ENCODE peak calls at places on chromosomes 12 and 14, in seven cellular contexts. S is cardiac fibroblast, H is GM12865, D is PC-3, K is psoas muscle, X is MG63, Z is tibial artery. G is an unnamed sample.

GRCh38 chr12:124743479-124744272 is 120.0 kb downstream of the SCARB1 start:
- DNase-seq in S (no peak), H (no peak), D (no peak), K (no peak), X (no peak), Z (no peak), G (no peak)

GRCh38 chr14:82122678-82123077 is 589.0 kb upstream of the SEL1L start:
- DNase-seq in S (no peak), H (no peak), D (no peak), K (no peak), X (no peak), Z (no peak), G (no peak)

GRCh38 chr12:93080452-93080851 is 151.4 kb upstream of the EEA1 start:
- DNase-seq in S (no peak), H (no peak), D (no peak), K (no peak), X (no peak), Z (no peak), G (no peak)

GRCh38 chr12:105330938-105331804 is 680 bp downstream of the C12orf75 start:
- DNase-seq in S (no peak), H (peak; percentile 35), D (peak; percentile 19), K (peak; percentile 46), X (peak; percentile 23), Z (no peak), G (no peak)

GRCh38 chr12:122020795-122021192 is 890 bp upstream of the BCL7A start:
- DNase-seq in S (no peak), H (no peak), D (no peak), K (no peak), X (no peak), Z (no peak), G (no peak)

GRCh38 chr12:109782322-109782695 is 50.9 kb downstream of the TRPV4 start:
- DNase-seq in S (no peak), H (no peak), D (no peak), K (no peak), X (no peak), Z (no peak), G (no peak)

GRCh38 chr14:47674546-47675238 is 713 bp downstream of the MDGA2 start:
- DNase-seq in S (peak; percentile 1), H (no peak), D (no peak), K (no peak), X (no peak), Z (no peak), G (no peak)

GRCh38 chr12:51448618-51449256 is 24.1 kb downstream of the SLC4A8 start:
- DNase-seq in S (no peak), H (no peak), D (no peak), K (no peak), X (no peak), Z (no peak), G (no peak)

GRCh38 chr12:23640754-23641153 is 308.7 kb downstream of the SOX5 start:
- DNase-seq in S (no peak), H (no peak), D (no peak), K (no peak), X (no peak), Z (no peak), G (no peak)

GRCh38 chr14:55102141-55102547 is 26.9 kb upstream of the LGALS3 start:
- DNase-seq in S (peak; percentile 98), H (peak; percentile 96), D (peak; percentile 100), K (peak; percentile 78), X (peak; percentile 97), Z (peak; percentile 90), G (peak; percentile 100)

GRCh38 chr14:50357753-50358380 is 38.8 kb downstream of the CDKL1 start:
- DNase-seq in S (no peak), H (no peak), D (no peak), K (no peak), X (no peak), Z (no peak), G (no peak)

GRCh38 chr12:47417960-47418359 is 287.9 kb downstream of the RPAP3 start:
- DNase-seq in S (no peak), H (no peak), D (no peak), K (no peak), X (no peak), Z (no peak), G (no peak)

GRCh38 chr12:32533971-32534590 is 134.7 kb downstream of the FGD4 start:
- DNase-seq in S (peak; percentile 99), H (peak; percentile 38), D (peak; percentile 43), K (peak; percentile 60), X (peak; percentile 95), Z (peak; percentile 79), G (peak; percentile 78)

GRCh38 chr12:122145505-122146330 is 28.3 kb downstream of the IL31 start:
- DNase-seq in S (no peak), H (no peak), D (no peak), K (no peak), X (no peak), Z (no peak), G (no peak)

GRCh38 chr12:124184456-124184855 is 110.4 kb upstream of the RFLNA start:
- DNase-seq in S (no peak), H (peak; percentile 4), D (no peak), K (no peak), X (no peak), Z (no peak), G (no peak)

GRCh38 chr12:53940448-53941014 is 1.9 kb downstream of the HOXC13 start:
- DNase-seq in S (no peak), H (no peak), D (peak; percentile 17), K (no peak), X (no peak), Z (no peak), G (no peak)

GRCh38 chr14:73293782-73294781 is 56.8 kb downstream of the PAPLN start:
- DNase-seq in S (peak; percentile 61), H (no peak), D (peak; percentile 72), K (no peak), X (no peak), Z (no peak), G (no peak)

GRCh38 chr14:89921346-89921745 is 33.2 kb downstream of the EFCAB11 start:
- DNase-seq in S (peak; percentile 45), H (no peak), D (peak; percentile 31), K (no peak), X (no peak), Z (no peak), G (no peak)

GRCh38 chr14:105855893-105856675 is 329.7 kb downstream of the TMEM121 start:
- DNase-seq in S (no peak), H (no peak), D (no peak), K (no peak), X (no peak), Z (no peak), G (no peak)

GRCh38 chr12:88665051-88665450 is 84.8 kb upstream of the KITLG start:
- DNase-seq in S (peak; percentile 54), H (no peak), D (peak; percentile 52), K (no peak), X (no peak), Z (no peak), G (peak; percentile 49)

GRCh38 chr14:58299665-58300202 is 1.4 kb downstream of the ARID4A start:
- DNase-seq in S (peak; percentile 13), H (peak; percentile 13), D (peak; percentile 53), K (no peak), X (no peak), Z (no peak), G (no peak)

GRCh38 chr14:100321473-100322137 is 1.5 kb upstream of the SLC25A47 start:
- DNase-seq in S (no peak), H (no peak), D (no peak), K (no peak), X (no peak), Z (no peak), G (no peak)

GRCh38 chr12:50627491-50627890 is 122.7 kb downstream of the DIP2B start:
- DNase-seq in S (no peak), H (no peak), D (peak; percentile 25), K (no peak), X (no peak), Z (no peak), G (no peak)

GRCh38 chr14:61609143-61609851 is 86.0 kb upstream of the HIF1A start:
- DNase-seq in S (peak; percentile 72), H (no peak), D (peak; percentile 87), K (peak; percentile 34), X (peak; percentile 81), Z (no peak), G (no peak)
- H3K4me3 ChIP-seq in S (no peak overlapping the region), H (no peak overlapping the region), D (no peak overlapping the region), K (no peak overlapping the region), X (no peak overlapping the region), Z (no peak overlapping the region), G (no peak overlapping the region)

DNA sequence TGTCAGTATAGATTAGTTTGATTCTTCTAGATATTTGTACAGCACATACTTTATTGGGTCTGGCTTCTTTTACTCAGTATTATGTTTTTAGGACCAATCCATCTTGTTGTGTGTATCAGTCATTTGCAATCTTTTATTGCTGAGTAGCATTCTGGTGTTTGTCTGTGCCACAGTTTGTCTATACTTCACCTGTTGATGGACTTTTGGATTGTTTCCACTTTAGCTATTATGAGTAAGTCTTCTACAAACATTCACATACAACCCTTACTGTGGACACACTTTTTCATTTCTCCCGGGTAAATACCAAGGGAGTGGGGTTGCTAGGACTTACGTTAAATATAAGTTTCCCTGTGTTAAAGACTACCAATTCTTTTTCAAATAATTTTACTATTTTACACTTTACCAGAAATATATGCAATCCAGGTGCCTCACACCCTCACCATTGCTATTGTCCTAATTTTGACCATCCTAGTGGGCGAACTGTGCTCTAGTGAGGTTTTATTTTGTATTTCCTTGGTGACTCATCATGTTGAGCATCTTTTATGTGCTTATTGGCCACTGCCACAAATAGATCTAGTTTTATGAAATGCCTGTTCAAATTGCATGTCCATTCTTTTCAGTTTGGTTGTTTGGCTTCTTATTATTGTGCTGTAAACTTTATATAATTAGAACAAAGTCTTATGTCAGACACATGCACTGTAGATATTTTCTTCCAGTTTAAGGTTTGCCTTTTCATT is 304.7 kb upstream of the TMTC1 start:
- DNase-seq in S (peak; percentile 34), H (no peak), D (peak; percentile 79), K (no peak), X (no peak), Z (no peak), G (peak; percentile 4)
- H3K4me3 ChIP-seq in S (no peak overlapping the region), H (no peak overlapping the region), D (peak overlapping the region; percentile 23), K (no peak overlapping the region), X (no peak overlapping the region), Z (no peak overlapping the region), G (no peak overlapping the region)

GRCh38 chr14:56195727-56196126 is 77.5 kb downstream of the PELI2 start:
- DNase-seq in S (peak; percentile 56), H (peak; percentile 33), D (peak; percentile 61), K (no peak), X (no peak), Z (no peak), G (peak; percentile 36)

GRCh38 chr14:56198438-56198837 is 80.2 kb downstream of the PELI2 start:
- DNase-seq in S (no peak), H (no peak), D (no peak), K (no peak), X (no peak), Z (no peak), G (no peak)

GRCh38 chr14:56197150-56197549 is 78.9 kb downstream of the PELI2 start:
- DNase-seq in S (no peak), H (no peak), D (no peak), K (no peak), X (no peak), Z (no peak), G (no peak)

GRCh38 chr14:56195219-56195618 is 77.0 kb downstream of the PELI2 start:
- DNase-seq in S (no peak), H (no peak), D (no peak), K (no peak), X (no peak), Z (no peak), G (no peak)

GRCh38 chr14:56196274-56196673 is 78.1 kb downstream of the PELI2 start:
- DNase-seq in S (peak; percentile 76), H (no peak), D (no peak), K (no peak), X (no peak), Z (no peak), G (peak; percentile 25)
- H3K4me3 ChIP-seq in S (no peak overlapping the region), H (no peak overlapping the region), D (no peak overlapping the region), K (peak overlapping the region; percentile 7), X (no peak overlapping the region), Z (no peak overlapping the region), G (no peak overlapping the region)

GRCh38 chr12:116456307-116456641 is 102.9 kb upstream of the MAP1LC3B2 start:
- DNase-seq in S (no peak), H (no peak), D (no peak), K (no peak), X (no peak), Z (no peak), G (no peak)
- H3K4me3 ChIP-seq in S (no peak overlapping the region), H (no peak overlapping the region), D (no peak overlapping the region), K (no peak overlapping the region), X (no peak overlapping the region), Z (peak overlapping the region; percentile 31), G (no peak overlapping the region)